ENCODE peak calls at places on chromosomes 13 and 19, in nine cellular contexts. K is left lung, S is astrocyte, J is colonic mucosa, I is body of pancreas, Z is A549, C is transverse colon, R is tibial artery, L is astrocyte of the spinal cord. V is an unnamed sample.

GRCh38 chr19:20879501-20879900 is 43.5 kb upstream of the ZNF85 start:
- DNase-seq in Z (no peak), C (no peak), R (no peak), L (no peak), S (no peak), J (no peak), K (no peak), I (no peak), V (no peak)

GRCh38 chr13:60572003-60572792 is 175.2 kb downstream of the TDRD3 start:
- DNase-seq in I (no peak), C (no peak), Z (no peak), R (no peak), J (no peak), K (no peak), S (peak), L (peak), V (no peak)

GRCh38 chr19:54790711-54791110 is 12.7 kb upstream of the KIR2DL4 start:
- DNase-seq in Z (no peak), S (no peak), L (no peak), C (no peak), R (no peak), I (no peak), J (peak), K (no peak), V (no peak)

GRCh38 chr13:24269803-24270202 is 39.6 kb upstream of the C1QTNF9 start:
- DNase-seq in C (no peak), I (no peak), S (no peak), R (no peak), L (no peak), Z (no peak), J (no peak), K (no peak), V (no peak)

GRCh38 chr19:850221-850978 is 1.7 kb upstream of the ELANE start:
- DNase-seq in R (peak), C (peak), Z (peak), J (peak), S (peak), K (peak), L (peak), I (peak), V (no peak)

GRCh38 chr13:33182729-33183128 is 102.8 kb downstream of the STARD13 start:
- DNase-seq in J (no peak), S (no peak), R (no peak), K (no peak), L (no peak), C (no peak), Z (no peak), I (peak), V (peak)

GRCh38 chr13:39224841-39225240 is 186.6 kb downstream of the NHLRC3 start:
- DNase-seq in L (no peak), I (no peak), Z (no peak), J (no peak), S (no peak), C (no peak), R (no peak), K (no peak), V (no peak)

GRCh38 chr13:33446821-33447481 is 161.4 kb upstream of the STARD13 start:
- DNase-seq in C (no peak), Z (no peak), L (no peak), I (peak), K (peak), J (no peak), S (no peak), R (no peak), V (no peak)

GRCh38 chr19:888615-889385 is 4.2 kb downstream of the MED16 start:
- DNase-seq in Z (no peak), C (no peak), R (no peak), L (no peak), S (no peak), I (no peak), J (no peak), K (no peak), V (peak)

GRCh38 chr13:20439261-20439660 is 86.4 kb downstream of the CRYL1 start:
- DNase-seq in R (no peak), C (no peak), S (peak), K (no peak), J (no peak), I (no peak), Z (no peak), L (no peak), V (no peak)

GRCh38 chr13:92379371-92379770 is 847.2 kb upstream of the GPC6 start:
- DNase-seq in S (no peak), I (no peak), Z (no peak), K (no peak), J (no peak), R (no peak), C (no peak), L (no peak), V (no peak)

GRCh38 chr19:18861917-18862316 is 30.2 kb downstream of the UPF1 start:
- DNase-seq in L (no peak), Z (no peak), C (no peak), K (no peak), S (no peak), R (no peak), J (no peak), I (no peak), V (no peak)

GRCh38 chr19:1407662-1408299 is 395 bp downstream of the DAZAP1 start:
- DNase-seq in K (no peak), I (no peak), R (peak), J (peak), Z (no peak), L (no peak), S (no peak), C (peak), V (no peak)

GRCh38 chr19:16338470-16339360 is 14.1 kb downstream of the KLF2 start:
- DNase-seq in Z (peak), L (peak), R (no peak), J (no peak), C (peak), I (peak), K (peak), S (peak), V (peak)

GRCh38 chr13:60696602-60697001 is 299.6 kb downstream of the TDRD3 start:
- DNase-seq in L (no peak), K (no peak), I (no peak), J (no peak), S (no peak), Z (no peak), R (no peak), C (no peak), V (no peak)

GRCh38 chr13:76836311-76836710 is 49.9 kb downstream of the KCTD12 start:
- DNase-seq in Z (no peak), L (peak), C (no peak), J (no peak), S (peak), K (no peak), R (no peak), I (no peak), V (no peak)

GRCh38 chr19:21590868-21591267 is 85.5 kb downstream of the ZNF429 start:
- DNase-seq in K (no peak), J (no peak), R (no peak), S (no peak), L (no peak), C (no peak), I (no peak), Z (no peak), V (no peak)

GRCh38 chr19:47284324-47284899 is 9.7 kb downstream of the INAFM1 start:
- DNase-seq in R (no peak), C (no peak), K (no peak), S (peak), J (peak), L (peak), Z (peak), I (peak), V (peak)

GRCh38 chr13:33119886-33120543 is 103.8 kb downstream of the KL start:
- DNase-seq in R (no peak), L (no peak), Z (peak), S (peak), K (no peak), J (no peak), C (no peak), I (no peak), V (no peak)

GRCh38 chr13:30829145-30829544 is 76.9 kb upstream of the MEDAG start:
- DNase-seq in J (no peak), C (no peak), S (peak), R (no peak), K (no peak), Z (peak), L (peak), I (no peak), V (no peak)

GRCh38 chr19:32631381-32631780 is 43.6 kb downstream of the ANKRD27 start:
- DNase-seq in S (no peak), J (no peak), L (no peak), I (no peak), Z (no peak), K (no peak), C (no peak), R (no peak), V (no peak)

GRCh38 chr19:43526884-43527859 is at the start of gene ETHE1:
- DNase-seq in R (peak), J (peak), K (peak), C (peak), L (peak), S (no peak), Z (peak), I (peak), V (peak)

GRCh38 chr13:80598189-80598588 is 257.3 kb upstream of the SPRY2 start:
- DNase-seq in Z (no peak), L (no peak), R (no peak), J (no peak), C (no peak), S (no peak), K (no peak), I (no peak), V (no peak)

GRCh38 chr19:32814624-32815023 is 54.9 kb downstream of the SLC7A9 start:
- DNase-seq in L (no peak), Z (no peak), K (no peak), I (no peak), J (no peak), R (no peak), S (no peak), C (no peak), V (no peak)

GRCh38 chr19:12985049-12985776 is 10.1 kb upstream of the NFIX start:
- DNase-seq in Z (no peak), I (peak), S (peak), K (no peak), L (peak), J (peak), C (peak), R (peak), V (peak)

GRCh38 chr13:62014299-62014698 is 598.6 kb upstream of the PCDH20 start:
- DNase-seq in J (no peak), K (no peak), S (no peak), I (no peak), Z (peak), L (peak), R (no peak), C (no peak), V (no peak)

GRCh38 chr13:20938302-20938701 is 35.8 kb upstream of the XPO4 start:
- DNase-seq in K (no peak), S (no peak), L (no peak), C (no peak), R (peak), I (no peak), Z (no peak), J (no peak), V (no peak)

GRCh38 chr19:18730885-18731513 is 47.5 kb downstream of the CRTC1 start:
- DNase-seq in I (no peak), R (no peak), C (no peak), S (no peak), Z (no peak), K (no peak), J (no peak), L (no peak), V (no peak)

GRCh38 chr19:39645800-39646411 is 9.8 kb upstream of the LGALS16 start:
- DNase-seq in Z (no peak), J (no peak), L (peak), I (no peak), R (no peak), K (no peak), C (no peak), S (no peak), V (peak)

GRCh38 chr13:76764429-76764828 is 121.8 kb downstream of the KCTD12 start:
- DNase-seq in C (peak), S (no peak), I (peak), L (peak), K (peak), J (peak), Z (no peak), R (peak), V (no peak)

GRCh38 chr19:13282486-13283065 is 132.4 kb downstream of the IER2 start:
- DNase-seq in K (no peak), C (no peak), I (no peak), L (no peak), R (no peak), J (no peak), S (no peak), Z (no peak), V (no peak)

GRCh38 chr13:91988331-91988730 is 589.9 kb downstream of the GPC5 start:
- DNase-seq in L (no peak), J (no peak), K (no peak), R (no peak), S (no peak), C (no peak), I (no peak), Z (no peak), V (no peak)

GRCh38 chr13:48507024-48507423 is 25.9 kb downstream of the RCBTB2 start:
- DNase-seq in I (no peak), L (no peak), R (no peak), J (no peak), Z (no peak), K (no peak), S (no peak), C (no peak), V (no peak)
- H3K4me3 ChIP-seq in I (no peak), L (no peak), R (no peak), J (no peak), Z (no peak), K (no peak), S (no peak), C (no peak), V (no peak)

GRCh38 chr13:73218181-73218580 is 159.4 kb downstream of the KLF5 start:
- DNase-seq in J (no peak), C (no peak), K (no peak), Z (no peak), I (no peak), R (no peak), L (no peak), S (no peak), V (no peak)
- TF ChIP-seq CTCF in J (no peak), C (no peak), K (no peak), Z (no peak), I (no peak), R (no peak), L (no peak), S (no peak), V (no peak)

GRCh38 chr19:34314437-34315313 is 50.3 kb upstream of the GPI start:
- DNase-seq in R (no peak), C (no peak), J (no peak), S (no peak), K (no peak), L (no peak), Z (no peak), I (no peak), V (peak)
- H3K4me3 ChIP-seq in R (no peak), C (no peak), J (no peak), S (no peak), K (no peak), L (no peak), Z (no peak), I (no peak), V (no peak)

GRCh38 chr19:29784598-29785223 is 27.1 kb upstream of the CCNE1 start:
- DNase-seq in Z (no peak), I (no peak), S (no peak), R (no peak), C (no peak), L (no peak), K (no peak), J (no peak), V (no peak)

GRCh38 chr19:29785360-29785759 is 26.4 kb upstream of the CCNE1 start:
- DNase-seq in R (no peak), C (no peak), J (no peak), S (no peak), I (no peak), L (no peak), K (no peak), Z (no peak), V (no peak)

GRCh38 chr19:29783627-29784190 is 28.1 kb upstream of the CCNE1 start:
- DNase-seq in J (no peak), Z (no peak), I (no peak), C (no peak), R (no peak), K (no peak), S (no peak), L (no peak), V (no peak)

GRCh38 chr19:29789007-29789406 is 22.8 kb upstream of the CCNE1 start:
- DNase-seq in C (no peak), L (no peak), S (no peak), Z (no peak), K (no peak), R (no peak), J (no peak), I (no peak), V (no peak)

DNA sequence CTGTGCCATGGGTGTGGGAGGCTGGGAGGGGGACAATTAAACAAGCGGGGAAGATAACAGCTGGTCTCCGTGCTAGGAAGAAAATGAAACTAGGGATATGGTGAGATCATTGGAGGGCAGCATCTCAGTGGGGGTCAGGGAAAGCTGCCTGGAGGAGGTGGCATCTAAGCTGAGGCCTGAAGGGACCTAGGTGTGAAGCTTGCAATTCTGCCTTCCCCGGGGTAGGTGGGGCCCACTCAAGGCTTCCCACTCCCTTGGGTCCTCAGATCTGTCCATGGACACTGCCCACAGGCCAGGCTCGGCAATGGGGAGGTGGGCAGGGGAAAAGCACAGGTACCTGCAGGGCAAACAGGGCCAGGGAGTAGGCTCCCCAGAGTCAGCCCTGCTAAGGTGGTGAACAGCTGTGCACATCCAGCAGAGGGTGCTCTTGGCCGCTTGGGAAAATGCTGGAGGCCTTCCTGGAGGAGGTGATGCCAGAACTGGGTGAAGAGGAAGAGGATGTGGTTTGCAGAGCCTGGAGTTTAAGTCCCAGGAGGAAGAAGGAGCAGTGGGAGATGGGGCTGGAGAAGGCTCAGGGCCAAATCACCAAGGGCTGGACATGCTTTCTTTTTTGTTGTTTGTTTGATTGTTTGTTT is 25.7 kb upstream of the CCNE1 start:
- DNase-seq in L (no peak), I (no peak), J (no peak), K (no peak), S (no peak), R (no peak), Z (no peak), C (no peak), V (peak)
- TF ChIP-seq CTCF in L (no peak), I (no peak), J (no peak), K (no peak), S (no peak), R (no peak), Z (peak), C (no peak), V (peak)

DNA sequence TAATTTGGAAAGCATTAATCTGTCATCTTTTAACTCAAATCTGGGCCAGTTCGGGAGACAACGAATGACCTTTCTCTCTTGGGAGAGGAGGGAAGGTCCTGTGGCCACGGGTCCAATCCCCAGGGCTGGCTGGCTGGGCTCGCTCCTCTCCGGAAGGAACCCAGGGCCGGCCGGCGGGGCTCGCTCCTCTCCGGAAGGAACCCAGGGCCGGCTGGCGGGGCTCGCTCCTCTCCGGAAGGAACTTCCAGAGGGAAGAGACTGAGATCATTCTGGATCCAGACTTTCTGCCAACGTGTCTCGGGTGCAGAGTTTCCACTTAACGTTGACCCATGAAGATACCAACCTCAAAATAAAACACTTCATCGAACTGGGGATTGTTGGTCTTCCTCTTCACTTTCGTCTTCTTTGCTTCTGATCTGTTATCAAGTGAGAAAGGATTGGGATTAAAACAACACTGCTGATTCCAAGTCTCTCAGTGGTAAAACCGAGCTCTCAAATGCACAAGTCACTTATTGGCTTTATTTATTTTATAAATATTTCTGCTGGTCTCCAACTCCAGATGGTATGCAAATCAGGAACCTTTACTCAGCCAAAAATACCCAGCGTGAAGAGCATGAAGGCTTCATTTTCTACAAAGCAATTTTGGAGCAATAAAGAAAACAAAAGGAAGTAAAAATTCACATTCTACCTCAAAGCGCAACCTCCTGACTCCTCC is 53.3 kb upstream of the C13orf46 start:
- DNase-seq in C (no peak), L (peak), R (no peak), J (no peak), S (peak), I (no peak), Z (no peak), K (no peak), V (no peak)
- H3K4me3 ChIP-seq in C (no peak), L (no peak), R (peak), J (no peak), S (no peak), I (no peak), Z (no peak), K (no peak), V (no peak)

DNA sequence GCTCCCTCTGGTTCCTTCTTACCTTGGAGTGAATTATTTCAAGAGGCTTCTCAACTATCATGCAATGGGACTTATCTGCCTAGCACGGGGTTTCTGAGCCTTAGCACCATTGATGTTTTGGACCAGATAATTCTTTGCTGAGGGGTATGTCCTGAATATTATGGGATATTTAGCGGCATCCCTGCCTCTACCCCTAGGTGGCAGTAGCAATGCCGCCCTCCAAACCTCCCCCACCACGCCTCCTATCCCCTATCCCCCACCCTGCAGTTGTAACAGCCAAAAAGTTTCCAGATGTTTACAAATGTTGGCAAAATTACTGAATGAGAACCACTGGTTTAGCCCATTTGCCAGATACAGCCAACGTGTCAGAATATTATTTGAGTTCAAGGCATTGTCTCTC is 125.5 kb downstream of the POSTN start:
- DNase-seq in S (no peak), C (no peak), I (no peak), L (no peak), K (no peak), J (no peak), Z (no peak), R (no peak), V (no peak)
- TF ChIP-seq CTCF in S (no peak), C (no peak), I (no peak), L (no peak), K (no peak), J (no peak), Z (no peak), R (no peak), V (no peak)

DNA sequence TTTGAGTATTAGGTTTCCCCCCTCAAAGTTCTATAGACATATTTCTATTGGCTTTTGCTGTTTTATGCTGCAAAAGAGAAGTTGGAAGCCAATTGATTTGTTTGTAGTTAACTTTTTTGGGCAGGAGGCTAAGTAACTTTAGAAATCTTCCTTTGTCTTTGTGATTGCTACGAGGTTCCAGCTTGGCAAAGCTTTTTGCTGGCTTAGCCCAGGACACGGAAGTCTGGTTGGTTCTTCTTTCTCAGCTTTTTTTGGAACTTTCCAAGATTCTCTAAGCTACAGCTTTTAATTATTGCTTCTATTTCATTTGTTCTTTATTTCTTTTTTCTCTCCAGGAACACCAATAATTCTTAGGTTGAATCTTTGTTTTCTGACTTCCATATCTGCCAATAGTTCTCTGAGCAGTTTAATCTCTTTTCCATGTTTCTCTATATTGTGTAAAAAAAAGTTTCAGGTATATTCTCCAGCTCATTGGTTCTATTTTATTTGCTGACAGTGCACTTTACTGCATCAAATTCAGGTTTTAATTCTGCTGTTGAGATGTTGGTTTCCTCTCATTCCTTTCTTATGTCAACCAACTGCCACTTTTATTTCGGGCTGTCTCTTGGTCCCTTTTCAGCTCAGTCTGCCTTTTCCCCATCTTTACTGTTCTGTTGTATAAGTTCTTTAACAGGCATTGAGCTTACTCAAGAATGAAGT is 27.8 kb downstream of the MBNL2 start:
- DNase-seq in C (no peak), K (no peak), R (no peak), L (no peak), Z (no peak), I (no peak), S (no peak), J (no peak), V (no peak)
- H3K4me3 ChIP-seq in C (no peak), K (no peak), R (peak), L (no peak), Z (no peak), I (no peak), S (no peak), J (no peak), V (no peak)